ENCODE peak calls at places on chromosomes 16 and 17, in nine cellular contexts. Y is effector memory CD4-positive, alpha-beta T cell; V is T follicular helper cell; J is body of pancreas; Z is H7; E is HT1080; B is globus pallidus; L is heart left ventricle; N is SK-MEL-5. T is an unnamed sample.

GRCh38 chr16:8798174-8798527 is 512 bp downstream of the PMM2 start:
- DNase-seq in Y (peak), V (no peak), J (no peak), Z (no peak), E (no peak), B (no peak), L (no peak), N (no peak), T (no peak)

GRCh38 chr17:40936437-40936971 is 942 bp downstream of the KRT23 start:
- DNase-seq in Y (no peak), V (no peak), J (no peak), Z (peak), E (no peak), B (no peak), L (no peak), N (no peak), T (no peak)

GRCh38 chr17:33377837-33378236 is 84.7 kb upstream of the ASIC2 start:
- DNase-seq in Y (no peak), V (no peak), J (no peak), Z (no peak), E (no peak), B (no peak), L (no peak), N (no peak), T (no peak)

GRCh38 chr16:9965079-9965478 is 217.1 kb downstream of the GRIN2A start:
- DNase-seq in Y (no peak), V (no peak), J (no peak), Z (no peak), E (no peak), B (no peak), L (no peak), N (no peak), T (no peak)

GRCh38 chr17:35801583-35802224 is 6.3 kb upstream of the MMP28 start:
- DNase-seq in Y (no peak), V (no peak), J (no peak), Z (no peak), E (peak), B (peak), L (peak), N (no peak), T (no peak)

GRCh38 chr16:55660026-55660425 is 4.2 kb downstream of the SLC6A2 start:
- DNase-seq in Y (no peak), V (no peak), J (no peak), Z (no peak), E (no peak), B (no peak), L (no peak), N (no peak), T (no peak)

GRCh38 chr16:48444574-48444973 is 59.4 kb upstream of the SIAH1 start:
- DNase-seq in Y (no peak), V (no peak), J (no peak), Z (no peak), E (peak), B (no peak), L (peak), N (peak), T (no peak)

GRCh38 chr17:76469076-76469990 is 1.9 kb downstream of the AANAT start:
- DNase-seq in Y (no peak), V (no peak), J (no peak), Z (no peak), E (no peak), B (no peak), L (no peak), N (no peak), T (no peak)

GRCh38 chr16:59574296-59574695 is 840.2 kb upstream of the GOT2 start:
- DNase-seq in Y (no peak), V (no peak), J (no peak), Z (no peak), E (no peak), B (no peak), L (no peak), N (no peak), T (no peak)

GRCh38 chr16:65510241-65510640 is 388.4 kb upstream of the CDH11 start:
- DNase-seq in Y (no peak), V (no peak), J (no peak), Z (no peak), E (no peak), B (no peak), L (no peak), N (no peak), T (no peak)

GRCh38 chr16:89711601-89712475 is 8.9 kb downstream of the VPS9D1 start:
- DNase-seq in Y (peak), V (peak), J (peak), Z (peak), E (no peak), B (no peak), L (no peak), N (peak), T (peak)

GRCh38 chr17:3843935-3844516 is 2.0 kb downstream of the NCBP3 start:
- DNase-seq in Y (peak), V (peak), J (peak), Z (peak), E (peak), B (no peak), L (no peak), N (peak), T (no peak)

GRCh38 chr17:16439303-16439791 is 24.0 kb downstream of the TRPV2 start:
- DNase-seq in Y (no peak), V (no peak), J (no peak), Z (no peak), E (no peak), B (no peak), L (no peak), N (no peak), T (no peak)

GRCh38 chr17:40361925-40362695 is 2.4 kb downstream of the GJD3 start:
- DNase-seq in Y (no peak), V (no peak), J (no peak), Z (no peak), E (no peak), B (no peak), L (no peak), N (no peak), T (no peak)

GRCh38 chr17:6496116-6496481 is 51.8 kb downstream of the PIMREG start:
- DNase-seq in Y (no peak), V (no peak), J (no peak), Z (peak), E (no peak), B (no peak), L (no peak), N (no peak), T (no peak)

GRCh38 chr16:88533381-88533831 is 36.8 kb upstream of the ZC3H18 start:
- DNase-seq in Y (no peak), V (no peak), J (no peak), Z (no peak), E (no peak), B (peak), L (no peak), N (no peak), T (no peak)

GRCh38 chr16:20383106-20384029 is 21.2 kb downstream of the PDILT start:
- DNase-seq in Y (peak), V (peak), J (peak), Z (peak), E (peak), B (peak), L (peak), N (peak), T (peak)

GRCh38 chr17:8006836-8007680 is 4.6 kb downstream of the GUCY2D start:
- DNase-seq in Y (no peak), V (no peak), J (no peak), Z (no peak), E (no peak), B (no peak), L (no peak), N (no peak), T (no peak)

GRCh38 chr17:74280093-74280513 is 6.1 kb downstream of the DNAI2 start:
- DNase-seq in Y (peak), V (peak), J (no peak), Z (no peak), E (no peak), B (no peak), L (no peak), N (no peak), T (no peak)

GRCh38 chr16:30902070-30902972 is 5.9 kb downstream of the CTF1 start:
- DNase-seq in Y (peak), V (no peak), J (peak), Z (peak), E (no peak), B (peak), L (peak), N (peak), T (no peak)

GRCh38 chr17:4739122-4740024 is at the start of the genes CXCL16 and ZMYND15:
- DNase-seq in Y (peak), V (peak), J (peak), Z (peak), E (no peak), B (no peak), L (peak), N (peak), T (peak)

GRCh38 chr17:42937712-42938596 is 26.3 kb downstream of the AARSD1 start:
- DNase-seq in Y (no peak), V (no peak), J (peak), Z (peak), E (peak), B (peak), L (peak), N (peak), T (no peak)

GRCh38 chr16:76450890-76451289 is 173.7 kb downstream of the CNTNAP4 start:
- DNase-seq in Y (no peak), V (no peak), J (no peak), Z (no peak), E (no peak), B (no peak), L (no peak), N (no peak), T (no peak)

GRCh38 chr16:73040136-73040535 is 7.8 kb downstream of the ZFHX3 start:
- DNase-seq in Y (no peak), V (no peak), J (no peak), Z (peak), E (no peak), B (no peak), L (no peak), N (no peak), T (no peak)

GRCh38 chr16:82011199-82011641 is at the start of gene SDR42E1:
- DNase-seq in Y (peak), V (peak), J (peak), Z (no peak), E (peak), B (no peak), L (peak), N (no peak), T (peak)

GRCh38 chr16:46884513-46885293 is 541 bp downstream of the GPT2 start:
- DNase-seq in Y (no peak), V (no peak), J (peak), Z (peak), E (no peak), B (peak), L (no peak), N (no peak), T (no peak)

GRCh38 chr17:28972437-28972836 is 21.1 kb upstream of the PHF12 start:
- DNase-seq in Y (no peak), V (no peak), J (no peak), Z (no peak), E (no peak), B (no peak), L (no peak), N (no peak), T (no peak)

GRCh38 chr17:75159196-75160031 is 5.1 kb upstream of the JPT1 start:
- DNase-seq in Y (no peak), V (no peak), J (no peak), Z (no peak), E (peak), B (no peak), L (no peak), N (no peak), T (no peak)

GRCh38 chr17:74757502-74757901 is 9.1 kb downstream of the NHERF1 start:
- DNase-seq in Y (no peak), V (no peak), J (no peak), Z (no peak), E (no peak), B (no peak), L (no peak), N (no peak), T (no peak)

GRCh38 chr17:39781028-39781800 is 43.5 kb downstream of the GRB7 start:
- DNase-seq in Y (no peak), V (no peak), J (no peak), Z (no peak), E (no peak), B (no peak), L (no peak), N (no peak), T (no peak)

GRCh38 chr16:53822936-53823529 is 119.1 kb downstream of the FTO start:
- DNase-seq in Y (peak), V (no peak), J (no peak), Z (no peak), E (peak), B (no peak), L (no peak), N (no peak), T (no peak)

GRCh38 chr17:2107506-2107905 is 52.6 kb downstream of the HIC1 start:
- DNase-seq in Y (no peak), V (no peak), J (no peak), Z (no peak), E (no peak), B (no peak), L (no peak), N (no peak), T (no peak)

GRCh38 chr17:34584805-34585416 is 5.5 kb downstream of the TMEM132E start:
- DNase-seq in Y (no peak), V (no peak), J (no peak), Z (peak), E (peak), B (no peak), L (no peak), N (peak), T (no peak)

GRCh38 chr16:82695806-82696205 is 69.0 kb downstream of the CDH13 start:
- DNase-seq in Y (no peak), V (no peak), J (no peak), Z (no peak), E (no peak), B (no peak), L (no peak), N (no peak), T (no peak)

GRCh38 chr16:85360323-85361277 is 248.3 kb upstream of the CIBAR2 start:
- DNase-seq in Y (no peak), V (no peak), J (peak), Z (no peak), E (no peak), B (no peak), L (no peak), N (no peak), T (no peak)